ENCODE peak calls at places on chromosomes 2 and 18, in five cellular contexts. Z is K562, L is endothelial cell of umbilical vein, Q is HepG2, S is A549. D is an unnamed sample.

GRCh38 chr2:201467666-201468065 is 16.1 kb downstream of the STRADB start:
- DNase-seq in Q (no peak), S (no peak), L (no peak), Z (no peak), D (no peak)

GRCh38 chr2:69645026-69645425 is 1.5 kb upstream of the AAK1 start:
- DNase-seq in Q (no peak), L (peak; percentile 42), S (no peak), Z (peak; percentile 19), D (peak; percentile 58)

GRCh38 chr2:38554973-38555595 is 47.6 kb downstream of the HNRNPLL start:
- DNase-seq in L (peak; percentile 12), Z (peak; percentile 34), Q (peak; percentile 50), S (peak; percentile 31), D (peak; percentile 44)

GRCh38 chr2:103139628-103140268 is 377.9 kb downstream of the TMEM182 start:
- DNase-seq in Q (no peak), S (no peak), L (no peak), Z (no peak), D (no peak)

GRCh38 chr2:235839974-235840373 is 328.2 kb downstream of the GBX2 start:
- DNase-seq in Z (no peak), S (no peak), L (no peak), Q (no peak), D (no peak)

GRCh38 chr2:207432471-207432870 is 97.3 kb upstream of the CREB1 start:
- DNase-seq in L (peak; percentile 15), Q (no peak), S (no peak), Z (no peak), D (no peak)

GRCh38 chr18:8912348-8913057 is 190.0 kb upstream of the NDUFV2 start:
- DNase-seq in S (no peak), L (no peak), Z (peak; percentile 76), Q (no peak), D (no peak)

GRCh38 chr18:54112356-54112755 is 112.1 kb downstream of the MBD2 start:
- DNase-seq in L (no peak), Q (no peak), Z (no peak), S (no peak), D (no peak)

GRCh38 chr2:155866477-155866876 is 466.0 kb downstream of the NR4A2 start:
- DNase-seq in Q (no peak), S (no peak), Z (no peak), L (no peak), D (no peak)

GRCh38 chr2:233352141-233352842 is 2.0 kb upstream of the DGKD start:
- DNase-seq in Q (no peak), Z (no peak), S (no peak), L (no peak), D (no peak)

GRCh38 chr2:61423714-61424113 is 47.2 kb downstream of the USP34 start:
- DNase-seq in L (peak; percentile 68), S (no peak), Z (no peak), Q (peak; percentile 34), D (no peak)

GRCh38 chr18:9987355-9987754 is 73.5 kb downstream of the VAPA start:
- DNase-seq in Z (no peak), L (no peak), Q (no peak), S (no peak), D (no peak)

GRCh38 chr2:42862669-42863185 is 70.3 kb upstream of the HAAO start:
- DNase-seq in L (no peak), S (no peak), Z (no peak), Q (no peak), D (no peak)

GRCh38 chr2:158502984-158503383 is 46.2 kb downstream of the PKP4 start:
- DNase-seq in Z (no peak), L (peak; percentile 22), S (peak; percentile 18), Q (peak; percentile 75), D (no peak)

GRCh38 chr2:195732569-195732968 is 75.5 kb downstream of the SLC39A10 start:
- DNase-seq in Z (no peak), S (no peak), L (no peak), Q (no peak), D (no peak)

DNA sequence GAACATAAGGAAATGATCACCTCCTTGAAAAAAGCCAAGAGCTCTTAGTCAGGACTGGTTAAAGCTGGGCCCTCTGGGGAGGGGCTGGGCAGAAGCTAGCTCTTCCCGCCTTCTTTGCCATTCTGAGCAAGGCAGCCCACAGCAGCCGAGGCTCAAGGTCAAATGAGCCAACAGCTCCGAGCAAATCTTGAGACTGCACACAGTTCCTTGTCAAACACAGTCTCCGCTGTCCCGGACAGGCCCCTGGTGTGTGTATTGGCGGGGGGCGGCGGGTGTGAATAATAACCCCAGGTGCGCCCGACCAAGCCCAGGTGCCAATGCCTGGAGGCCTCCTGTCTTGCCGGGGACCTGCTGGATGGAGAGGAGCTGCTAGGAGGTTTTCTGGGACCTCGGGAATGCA is 46.4 kb upstream of the ACAA2 start:
- DNase-seq in Q (no peak), S (no peak), Z (no peak), L (no peak), D (no peak)
- TF ChIP-seq MYC in Q (no peak), S (no peak), Z (no peak), L (no peak), D (no peak)

GRCh38 chr2:20596973-20597867 is 53.7 kb downstream of the HS1BP3 start:
- DNase-seq in Q (peak; percentile 100), S (no peak), L (peak; percentile 83), Z (no peak), D (no peak)
- TF ChIP-seq POLR2A in Q (peak; percentile 63), S (no peak), L (no peak), Z (no peak), D (no peak)

GRCh38 chr2:36352024-36352398 is 3.6 kb upstream of the CRIM1 start:
- DNase-seq in S (no peak), L (peak; percentile 65), Z (peak; percentile 44), Q (peak; percentile 68), D (peak; percentile 64)

GRCh38 chr2:36351291-36352023 is 4.1 kb upstream of the CRIM1 start:
- DNase-seq in L (no peak), Z (no peak), S (no peak), Q (no peak), D (no peak)

GRCh38 chr2:36355157-36355889 is at the start of gene CRIM1:
- DNase-seq in Z (peak; percentile 41), Q (peak; percentile 79), S (peak; percentile 70), L (peak; percentile 88), D (peak; percentile 65)

GRCh38 chr2:36354816-36355156 is 792 bp upstream of the CRIM1 start:
- DNase-seq in Z (no peak), L (peak; percentile 53), Q (no peak), S (no peak), D (no peak)

GRCh38 chr2:36352711-36353110 is 2.9 kb upstream of the CRIM1 start:
- DNase-seq in S (no peak), Z (no peak), Q (peak; percentile 62), L (peak; percentile 43), D (no peak)
- TF ChIP-seq CTCF in S (no peak), Z (no peak), Q (no peak), L (no peak), D (no peak)

DNA sequence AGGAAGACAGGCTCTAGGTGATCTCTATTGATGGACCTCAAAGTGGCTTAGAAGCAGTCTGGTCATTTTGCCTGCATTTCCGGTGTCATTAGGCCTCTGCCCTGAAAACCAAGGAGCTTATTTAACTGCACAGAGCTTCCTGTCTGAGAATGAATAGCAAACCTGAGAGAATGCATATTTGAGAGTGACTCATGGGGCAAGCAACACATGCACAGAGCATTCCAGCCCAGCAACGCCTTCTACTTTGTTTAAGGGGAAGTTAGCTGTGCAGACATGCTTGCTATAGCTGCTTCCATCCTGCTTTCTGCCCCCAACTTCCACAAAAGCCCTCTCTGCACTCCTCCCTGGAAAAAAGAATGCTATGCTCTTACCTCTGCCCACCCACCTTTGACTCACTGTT is 232.8 kb downstream of the GRB14 start:
- DNase-seq in L (peak; percentile 77), Q (peak; percentile 51), Z (no peak), S (peak; percentile 3), D (peak; percentile 45)
- TF ChIP-seq MYC in L (peak; percentile 33), Q (no peak), Z (no peak), S (no peak), D (no peak)

GRCh38 chr2:180006781-180007579 is at the start of gene CWC22:
- DNase-seq in S (peak; percentile 51), Z (peak; percentile 79), L (peak; percentile 95), Q (peak; percentile 93), D (peak; percentile 94)
- TF ChIP-seq POLR2A in S (peak; percentile 30), Z (peak; percentile 95), L (peak; percentile 70), Q (peak; percentile 71), D (peak; percentile 52)

GRCh38 chr2:174776223-174776622 is 12.0 kb upstream of the CHRNA1 start:
- DNase-seq in S (no peak), Z (peak; percentile 46), L (no peak), Q (no peak), D (no peak)
- TF ChIP-seq CTCF in S (no peak), Z (peak; percentile 60), L (peak; percentile 21), Q (peak; percentile 39), D (peak; percentile 44)

DNA sequence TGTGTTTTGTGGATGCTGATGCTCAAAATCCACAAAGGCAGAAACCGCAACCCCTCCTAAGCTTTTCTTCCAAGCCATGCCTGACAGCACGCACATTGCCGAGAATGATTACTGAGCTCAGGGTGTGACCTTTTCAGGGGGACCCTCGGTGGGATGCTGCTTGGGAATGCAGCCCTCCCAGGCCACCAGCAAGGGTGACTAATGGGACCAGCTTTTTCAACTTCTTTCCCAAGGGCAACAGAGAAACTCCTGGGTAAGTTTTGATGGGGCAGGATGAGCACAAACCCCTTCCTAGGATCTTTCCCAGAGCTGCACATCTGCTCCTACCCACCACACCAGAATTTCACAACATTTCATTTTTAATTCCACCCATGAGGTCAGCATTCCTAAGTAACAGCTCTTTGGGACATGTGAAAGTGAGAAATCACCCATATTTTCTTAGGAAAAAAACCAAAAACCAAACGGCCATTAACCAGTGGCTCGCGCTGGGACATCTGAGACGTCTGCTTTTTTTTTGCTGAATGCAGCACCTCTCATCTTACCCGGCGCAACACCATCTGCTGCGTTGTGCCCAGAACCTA is 119.0 kb downstream of the ARL4C start:
- DNase-seq in S (no peak), Q (no peak), L (no peak), Z (no peak), D (no peak)
- TF ChIP-seq MYC in S (no peak), Q (no peak), L (no peak), Z (no peak), D (no peak)

GRCh38 chr2:64325852-64326577 is 127.9 kb upstream of the LGALSL start:
- DNase-seq in Q (no peak), Z (no peak), S (no peak), L (no peak), D (no peak)
- TF ChIP-seq POLR2A in Q (no peak), Z (no peak), S (no peak), L (no peak), D (no peak)

GRCh38 chr2:202736826-202737225 is 102.1 kb downstream of the FAM117B start:
- DNase-seq in L (no peak), Z (no peak), Q (no peak), S (no peak), D (no peak)
- TF ChIP-seq CTCF in L (no peak), Z (no peak), Q (no peak), S (no peak), D (no peak)

GRCh38 chr2:231673348-231673770 is 35.0 kb upstream of the PTMA start:
- DNase-seq in Q (peak; percentile 84), S (peak; percentile 84), L (no peak), Z (peak; percentile 49), D (peak; percentile 19)
- TF ChIP-seq MYC in Q (no peak), S (no peak), L (no peak), Z (no peak), D (no peak)

D was measured in NB4.